ENCODE peak calls at places on chromosomes 16 and 17, in seven cellular contexts. S is pulmonary artery endothelial cell; R is OCI-LY7; P is RPMI7951; L is astrocyte of the cerebellum; T is stimulated activated CD8-positive, alpha-beta memory T cell treated with anti-CD3 and anti-CD28 coated beads, Interleukin-15, amount 100 ng/mL, for 4 hours; J is GM23248. N is an unnamed sample.
A peak's percentile ranks its signal among the peaks of the same experiment; 100 is the strongest.

GRCh38 chr16:1678500-1679098 is 520 bp downstream of the JPT2 start:
- DNase-seq in L (no peak), S (no peak), R (peak; percentile 33), J (peak; percentile 69), T (peak; percentile 12), P (peak; percentile 58), N (no peak)

GRCh38 chr16:10668322-10669045 is 26.2 kb downstream of the TEKT5 start:
- DNase-seq in P (peak; percentile 16), R (peak; percentile 21), T (no peak), L (peak; percentile 26), J (peak; percentile 24), S (no peak), N (no peak)

GRCh38 chr17:81519284-81520020 is 6.9 kb upstream of the ACTG1 start:
- DNase-seq in T (no peak), R (peak; percentile 78), P (no peak), S (no peak), L (no peak), J (peak; percentile 59), N (no peak)

GRCh38 chr17:29126268-29126923 is 53.8 kb downstream of the MYO18A start:
- DNase-seq in T (no peak), L (no peak), P (no peak), S (no peak), J (no peak), R (no peak), N (no peak)

GRCh38 chr16:84502581-84502980 is 1.9 kb downstream of the MEAK7 start:
- DNase-seq in L (no peak), P (peak; percentile 39), J (peak; percentile 57), S (no peak), T (no peak), R (no peak), N (no peak)

GRCh38 chr17:44672479-44673093 is 16.3 kb downstream of the MEIOC start:
- DNase-seq in S (no peak), J (peak; percentile 55), P (peak; percentile 26), R (peak; percentile 42), T (no peak), L (no peak), N (no peak)

GRCh38 chr17:49708515-49709161 is 874 bp upstream of the SLC35B1 start:
- DNase-seq in L (no peak), T (no peak), J (peak; percentile 70), P (peak; percentile 67), S (no peak), R (no peak), N (no peak)

GRCh38 chr16:23670137-23670776 is 8.4 kb upstream of the PLK1 start:
- DNase-seq in R (no peak), T (no peak), S (peak; percentile 27), J (peak; percentile 93), P (peak; percentile 82), L (peak; percentile 62), N (peak; percentile 77)

GRCh38 chr17:48925991-48926342 is 17.8 kb downstream of the UBE2Z start:
- DNase-seq in S (no peak), P (no peak), L (no peak), R (no peak), T (no peak), J (no peak), N (no peak)

GRCh38 chr17:77891602-77892001 is 66.9 kb upstream of the TNRC6C start:
- DNase-seq in R (no peak), T (no peak), P (no peak), S (no peak), L (no peak), J (no peak), N (no peak)

GRCh38 chr16:582614-583331 is 7.1 kb upstream of the RAB40C start:
- DNase-seq in P (no peak), L (no peak), T (no peak), R (no peak), S (no peak), J (no peak), N (no peak)

GRCh38 chr17:12522743-12523181 is 142.9 kb upstream of the MYOCD start:
- DNase-seq in R (no peak), L (peak; percentile 47), S (no peak), T (no peak), J (peak; percentile 18), P (peak; percentile 24), N (no peak)

GRCh38 chr16:89720520-89720858 is 209 bp downstream of the VPS9D1 start:
- DNase-seq in S (no peak), T (no peak), J (peak; percentile 68), L (no peak), P (peak; percentile 25), R (no peak), N (no peak)

N was measured in GM12878.